ENCODE peak calls at places on chromosomes 7 and 10, in five cellular contexts. M is lower lobe of right lung, W is foreskin fibroblast, V is left ventricle myocardium inferior, U is epithelial cell of esophagus. Q is an unnamed sample.

GRCh38 chr10:121058082-121058481 is 206.9 kb downstream of the WDR11 start:
- DNase-seq in U (no peak), W (no peak), M (no peak), V (no peak), Q (no peak)

GRCh38 chr7:121180436-121181063 is 148.2 kb upstream of the WNT16 start:
- DNase-seq in W (no peak), U (no peak), M (no peak), V (no peak), Q (no peak)

GRCh38 chr7:114527589-114527988 is 113.0 kb downstream of the FOXP2 start:
- DNase-seq in M (no peak), V (no peak), W (no peak), U (no peak), Q (no peak)

GRCh38 chr10:4691776-4692175 is 134.2 kb upstream of the AKR1E2 start:
- DNase-seq in M (no peak), W (peak), U (peak), V (no peak), Q (no peak)

GRCh38 chr7:31853380-31853779 is 166.4 kb downstream of the PPP1R17 start:
- DNase-seq in W (no peak), M (no peak), V (no peak), U (no peak), Q (no peak)

GRCh38 chr10:129104266-129105045 is 362.6 kb upstream of the MGMT start:
- DNase-seq in V (no peak), U (peak), W (peak), M (no peak), Q (peak)

GRCh38 chr10:69088801-69089501 is 1.0 kb downstream of the SRGN start:
- DNase-seq in W (no peak), U (no peak), V (no peak), M (no peak), Q (peak)

GRCh38 chr7:70353310-70353947 is 755.2 kb downstream of the AUTS2 start:
- DNase-seq in V (no peak), U (no peak), M (no peak), W (peak), Q (no peak)

GRCh38 chr7:98993024-98993897 is 114.9 kb downstream of the TRRAP start:
- DNase-seq in W (no peak), M (no peak), U (no peak), V (no peak), Q (no peak)

GRCh38 chr7:155767562-155768437 is 44.5 kb downstream of the SHH start:
- DNase-seq in V (no peak), W (no peak), M (no peak), U (no peak), Q (no peak)
- TF ChIP-seq CTCF in V (no peak), W (no peak), M (no peak), U (peak), Q (no peak)

GRCh38 chr7:142519077-142519789 is 230.0 kb upstream of the PRSS1 start:
- DNase-seq in M (no peak), W (peak), U (no peak), V (no peak), Q (no peak)
- TF ChIP-seq CTCF in M (no peak), W (peak), U (peak), V (no peak), Q (no peak)

GRCh38 chr10:48885376-48885775 is 54.3 kb downstream of the LRRC18 start:
- DNase-seq in U (peak), V (no peak), W (no peak), M (no peak), Q (peak)
- TF ChIP-seq CTCF in U (peak), V (peak), W (no peak), M (peak), Q (no peak)

DNA sequence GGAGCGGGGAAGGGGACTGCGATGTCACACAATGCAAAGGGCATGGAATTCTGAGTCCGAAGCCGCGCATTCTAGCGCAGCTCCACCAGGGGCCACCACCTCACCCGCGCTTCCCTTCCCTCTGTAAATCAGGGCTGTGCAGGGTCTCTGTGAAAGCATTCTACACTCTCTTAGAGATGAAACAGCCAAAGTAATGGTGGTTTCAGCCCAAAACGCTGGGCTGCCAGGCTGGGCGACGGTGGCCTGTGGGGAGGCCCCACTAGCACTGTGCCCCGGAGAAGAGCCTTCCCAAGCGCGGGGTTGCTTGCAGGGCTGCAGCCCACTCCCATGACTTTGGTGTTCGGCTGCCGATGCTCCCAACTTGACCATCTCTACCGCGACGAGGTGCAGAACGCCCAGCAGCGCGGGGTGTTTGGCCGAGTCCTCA is 11.4 kb downstream of the ATG9B start:
- DNase-seq in V (no peak), W (peak), M (no peak), U (peak), Q (no peak)
- TF ChIP-seq CTCF in V (peak), W (peak), M (peak), U (peak), Q (peak)

Q was measured in activated CD8-positive, alpha-beta T cell treated with anti-CD3 and anti-CD28 coated beads for 36 hours.